ENCODE peak calls at places on chromosomes 2 and 18, in ten cellular contexts. One of them, this sample, is unnamed.

GRCh38 chr2:19073522-19073921 is 284.9 kb downstream of the OSR1 start:
- DNase-seq in T-helper 9 cell: no peak
- DNase-seq in stimulated activated CD8-positive, alpha-beta memory T cell treated with anti-CD3 and anti-CD28 coated beads, Interleukin-7, amount 100 ng/mL, for 24 hours: no peak
- DNase-seq in DMS53: peak
- DNase-seq in left lobe of liver: no peak
- DNase-seq in lung: no peak
- DNase-seq in NCI-H1092: no peak
- DNase-seq in cardiac muscle cell: peak
- DNase-seq in RPMI8226: no peak
- DNase-seq in ELF-1: peak
- DNase-seq in this sample: peak

GRCh38 chr2:180411631-180412030 is 404.5 kb upstream of the CWC22 start:
- DNase-seq in T-helper 9 cell: no peak
- DNase-seq in stimulated activated CD8-positive, alpha-beta memory T cell treated with anti-CD3 and anti-CD28 coated beads, Interleukin-7, amount 100 ng/mL, for 24 hours: no peak
- DNase-seq in DMS53: peak
- DNase-seq in left lobe of liver: no peak
- DNase-seq in lung: no peak
- DNase-seq in NCI-H1092: no peak
- DNase-seq in cardiac muscle cell: peak
- DNase-seq in RPMI8226: no peak
- DNase-seq in ELF-1: no peak
- DNase-seq in this sample: no peak

GRCh38 chr2:168457177-168457905 is 1.3 kb downstream of the CERS6 start:
- DNase-seq in T-helper 9 cell: no peak
- DNase-seq in stimulated activated CD8-positive, alpha-beta memory T cell treated with anti-CD3 and anti-CD28 coated beads, Interleukin-7, amount 100 ng/mL, for 24 hours: no peak
- DNase-seq in DMS53: peak
- DNase-seq in left lobe of liver: no peak
- DNase-seq in lung: no peak
- DNase-seq in NCI-H1092: no peak
- DNase-seq in cardiac muscle cell: no peak
- DNase-seq in RPMI8226: peak
- DNase-seq in ELF-1: no peak
- DNase-seq in this sample: no peak

GRCh38 chr2:76197842-76198448 is 487.2 kb upstream of the GCFC2 start:
- DNase-seq in T-helper 9 cell: no peak
- DNase-seq in stimulated activated CD8-positive, alpha-beta memory T cell treated with anti-CD3 and anti-CD28 coated beads, Interleukin-7, amount 100 ng/mL, for 24 hours: peak
- DNase-seq in DMS53: peak
- DNase-seq in left lobe of liver: peak
- DNase-seq in lung: peak
- DNase-seq in NCI-H1092: peak
- DNase-seq in cardiac muscle cell: peak
- DNase-seq in RPMI8226: peak
- DNase-seq in ELF-1: peak
- DNase-seq in this sample: peak

GRCh38 chr2:178397002-178397605 is 53.9 kb downstream of the PRKRA start:
- DNase-seq in T-helper 9 cell: no peak
- DNase-seq in stimulated activated CD8-positive, alpha-beta memory T cell treated with anti-CD3 and anti-CD28 coated beads, Interleukin-7, amount 100 ng/mL, for 24 hours: no peak
- DNase-seq in DMS53: peak
- DNase-seq in left lobe of liver: no peak
- DNase-seq in lung: no peak
- DNase-seq in NCI-H1092: no peak
- DNase-seq in cardiac muscle cell: peak
- DNase-seq in RPMI8226: peak
- DNase-seq in ELF-1: no peak
- DNase-seq in this sample: peak

GRCh38 chr2:236628981-236629605 is 59.5 kb downstream of the ACKR3 start:
- DNase-seq in T-helper 9 cell: no peak
- DNase-seq in stimulated activated CD8-positive, alpha-beta memory T cell treated with anti-CD3 and anti-CD28 coated beads, Interleukin-7, amount 100 ng/mL, for 24 hours: no peak
- DNase-seq in DMS53: no peak
- DNase-seq in left lobe of liver: no peak
- DNase-seq in lung: no peak
- DNase-seq in NCI-H1092: no peak
- DNase-seq in cardiac muscle cell: no peak
- DNase-seq in RPMI8226: no peak
- DNase-seq in ELF-1: no peak
- DNase-seq in this sample: no peak

GRCh38 chr2:74149249-74149530 is 1.5 kb upstream of the BOLA3 start:
- DNase-seq in T-helper 9 cell: no peak
- DNase-seq in stimulated activated CD8-positive, alpha-beta memory T cell treated with anti-CD3 and anti-CD28 coated beads, Interleukin-7, amount 100 ng/mL, for 24 hours: no peak
- DNase-seq in DMS53: no peak
- DNase-seq in left lobe of liver: no peak
- DNase-seq in lung: no peak
- DNase-seq in NCI-H1092: no peak
- DNase-seq in cardiac muscle cell: no peak
- DNase-seq in RPMI8226: no peak
- DNase-seq in ELF-1: no peak
- DNase-seq in this sample: no peak

GRCh38 chr18:45837283-45838070 is 12.0 kb downstream of the SIGLEC15 start:
- DNase-seq in T-helper 9 cell: no peak
- DNase-seq in stimulated activated CD8-positive, alpha-beta memory T cell treated with anti-CD3 and anti-CD28 coated beads, Interleukin-7, amount 100 ng/mL, for 24 hours: no peak
- DNase-seq in DMS53: peak
- DNase-seq in left lobe of liver: no peak
- DNase-seq in lung: no peak
- DNase-seq in NCI-H1092: peak
- DNase-seq in cardiac muscle cell: peak
- DNase-seq in RPMI8226: peak
- DNase-seq in ELF-1: peak
- DNase-seq in this sample: peak

This sample was measured in iPS-NIHi11.